ENCODE peak calls at places on chromosomes 12 and 14, in five cellular contexts. One of them, this sample, is unnamed.

GRCh38 chr14:72701232-72701555 is 192.7 kb downstream of the DPF3 start:
- DNase-seq in T-cell: no peak
- DNase-seq in endothelial cell: no peak
- DNase-seq in NCI-H1436: no peak
- DNase-seq in caudate nucleus: peak
- DNase-seq in this sample: no peak

GRCh38 chr12:108727868-108728735 is 3.2 kb downstream of the CORO1C start:
- DNase-seq in T-cell: no peak
- DNase-seq in endothelial cell: no peak
- DNase-seq in NCI-H1436: no peak
- DNase-seq in caudate nucleus: no peak
- DNase-seq in this sample: no peak

GRCh38 chr14:102654298-102654697 is 61.8 kb downstream of the RCOR1 start:
- DNase-seq in T-cell: no peak
- DNase-seq in endothelial cell: no peak
- DNase-seq in NCI-H1436: no peak
- DNase-seq in caudate nucleus: no peak
- DNase-seq in this sample: no peak

GRCh38 chr12:83691730-83692129 is 1005.0 kb downstream of the TMTC2 start:
- DNase-seq in T-cell: no peak
- DNase-seq in endothelial cell: no peak
- DNase-seq in NCI-H1436: no peak
- DNase-seq in caudate nucleus: no peak
- DNase-seq in this sample: no peak

GRCh38 chr12:68067762-68068376 is 78.6 kb downstream of the IFNG-AS1 start:
- DNase-seq in T-cell: no peak
- DNase-seq in endothelial cell: no peak
- DNase-seq in NCI-H1436: no peak
- DNase-seq in caudate nucleus: no peak
- DNase-seq in this sample: no peak

GRCh38 chr14:73180385-73180805 is 44.1 kb downstream of the PSEN1 start:
- DNase-seq in T-cell: no peak
- DNase-seq in endothelial cell: no peak
- DNase-seq in NCI-H1436: no peak
- DNase-seq in caudate nucleus: no peak
- DNase-seq in this sample: no peak

GRCh38 chr14:63647696-63648410 is 6.2 kb upstream of the WDR89 start:
- DNase-seq in T-cell: no peak
- DNase-seq in endothelial cell: no peak
- DNase-seq in NCI-H1436: no peak
- DNase-seq in caudate nucleus: no peak
- DNase-seq in this sample: no peak

GRCh38 chr14:66076166-66076565 is 410.0 kb upstream of the CCDC196 start:
- DNase-seq in T-cell: no peak
- DNase-seq in endothelial cell: no peak
- DNase-seq in NCI-H1436: no peak
- DNase-seq in caudate nucleus: no peak
- DNase-seq in this sample: no peak

GRCh38 chr14:101879212-101880015 is 85.0 kb upstream of the DYNC1H1 start:
- DNase-seq in T-cell: no peak
- DNase-seq in endothelial cell: no peak
- DNase-seq in NCI-H1436: no peak
- DNase-seq in caudate nucleus: no peak
- DNase-seq in this sample: no peak

GRCh38 chr12:96719671-96720362 is 187.2 kb upstream of the NEDD1 start:
- DNase-seq in T-cell: no peak
- DNase-seq in endothelial cell: no peak
- DNase-seq in NCI-H1436: no peak
- DNase-seq in caudate nucleus: no peak
- DNase-seq in this sample: no peak

GRCh38 chr12:1803736-1804135 is 16.6 kb upstream of the LRTM2 start:
- DNase-seq in T-cell: no peak
- DNase-seq in endothelial cell: no peak
- DNase-seq in NCI-H1436: no peak
- DNase-seq in caudate nucleus: no peak
- DNase-seq in this sample: no peak

GRCh38 chr12:607541-608001 is 55.7 kb downstream of the NINJ2 start:
- DNase-seq in T-cell: no peak
- DNase-seq in endothelial cell: no peak
- DNase-seq in NCI-H1436: no peak
- DNase-seq in caudate nucleus: peak
- DNase-seq in this sample: no peak

GRCh38 chr14:61196792-61197191 is 84.3 kb downstream of the TMEM30B start:
- DNase-seq in T-cell: no peak
- DNase-seq in endothelial cell: no peak
- DNase-seq in NCI-H1436: no peak
- DNase-seq in caudate nucleus: no peak
- DNase-seq in this sample: peak

GRCh38 chr14:74085828-74086227 is 1.1 kb downstream of the LIN52 start:
- DNase-seq in T-cell: no peak
- DNase-seq in endothelial cell: no peak
- DNase-seq in NCI-H1436: no peak
- DNase-seq in caudate nucleus: no peak
- DNase-seq in this sample: no peak

GRCh38 chr14:79852975-79853374 is 358.3 kb downstream of the DIO2 start:
- DNase-seq in T-cell: no peak
- DNase-seq in endothelial cell: no peak
- DNase-seq in NCI-H1436: no peak
- DNase-seq in caudate nucleus: no peak
- DNase-seq in this sample: no peak

GRCh38 chr14:91496790-91497189 is 13.3 kb downstream of the PPP4R3A start:
- DNase-seq in T-cell: no peak
- DNase-seq in endothelial cell: no peak
- DNase-seq in NCI-H1436: no peak
- DNase-seq in caudate nucleus: no peak
- DNase-seq in this sample: no peak

GRCh38 chr12:80648866-80649265 is 58.6 kb upstream of the MYF6 start:
- DNase-seq in T-cell: no peak
- DNase-seq in endothelial cell: no peak
- DNase-seq in NCI-H1436: no peak
- DNase-seq in caudate nucleus: no peak
- DNase-seq in this sample: no peak

GRCh38 chr12:104316936-104317335 is 13.4 kb downstream of the EID3 start:
- DNase-seq in T-cell: no peak
- DNase-seq in endothelial cell: no peak
- DNase-seq in NCI-H1436: no peak
- DNase-seq in caudate nucleus: no peak
- DNase-seq in this sample: no peak

GRCh38 chr14:85590784-85591183 is 60.8 kb downstream of the FLRT2 start:
- DNase-seq in T-cell: no peak
- DNase-seq in endothelial cell: no peak
- DNase-seq in NCI-H1436: no peak
- DNase-seq in caudate nucleus: no peak
- DNase-seq in this sample: no peak

GRCh38 chr14:65186951-65187350 is 84.6 kb upstream of the MAX start:
- DNase-seq in T-cell: no peak
- DNase-seq in endothelial cell: no peak
- DNase-seq in NCI-H1436: no peak
- DNase-seq in caudate nucleus: no peak
- DNase-seq in this sample: no peak

GRCh38 chr12:51887476-51888315 is at the start of gene ANKRD33:
- DNase-seq in T-cell: no peak
- DNase-seq in endothelial cell: peak
- DNase-seq in NCI-H1436: no peak
- DNase-seq in caudate nucleus: no peak
- DNase-seq in this sample: no peak

GRCh38 chr14:98867146-98867545 is 404.9 kb downstream of the BCL11B start:
- DNase-seq in T-cell: no peak
- DNase-seq in endothelial cell: no peak
- DNase-seq in NCI-H1436: no peak
- DNase-seq in caudate nucleus: no peak
- DNase-seq in this sample: no peak

GRCh38 chr12:40224439-40225291 is at the start of gene LRRK2:
- DNase-seq in T-cell: peak
- DNase-seq in endothelial cell: peak
- DNase-seq in NCI-H1436: no peak
- DNase-seq in caudate nucleus: no peak
- DNase-seq in this sample: no peak

GRCh38 chr12:112855375-112855774 is 51.4 kb upstream of the OAS1 start:
- DNase-seq in T-cell: no peak
- DNase-seq in endothelial cell: no peak
- DNase-seq in NCI-H1436: no peak
- DNase-seq in caudate nucleus: peak
- DNase-seq in this sample: no peak

GRCh38 chr14:67602071-67602470 is 2.0 kb upstream of the PIGH start:
- DNase-seq in T-cell: no peak
- DNase-seq in endothelial cell: no peak
- DNase-seq in NCI-H1436: no peak
- DNase-seq in caudate nucleus: no peak
- DNase-seq in this sample: no peak

GRCh38 chr14:51873221-51873893 is 12.9 kb downstream of the GNG2 start:
- DNase-seq in T-cell: no peak
- DNase-seq in endothelial cell: no peak
- DNase-seq in NCI-H1436: peak
- DNase-seq in caudate nucleus: no peak
- DNase-seq in this sample: no peak

GRCh38 chr12:6778212-6778570 is 5.9 kb downstream of the LAG3 start:
- DNase-seq in T-cell: no peak
- DNase-seq in endothelial cell: peak
- DNase-seq in NCI-H1436: no peak
- DNase-seq in caudate nucleus: peak
- DNase-seq in this sample: no peak

GRCh38 chr12:17918013-17918412 is 172.0 kb downstream of the RERGL start:
- DNase-seq in T-cell: no peak
- DNase-seq in endothelial cell: no peak
- DNase-seq in NCI-H1436: no peak
- DNase-seq in caudate nucleus: no peak
- DNase-seq in this sample: no peak

GRCh38 chr12:64544796-64545382 is 65.4 kb upstream of the RASSF3 start:
- DNase-seq in T-cell: no peak
- DNase-seq in endothelial cell: no peak
- DNase-seq in NCI-H1436: peak
- DNase-seq in caudate nucleus: no peak
- DNase-seq in this sample: no peak

GRCh38 chr14:64610049-64610746 is 60.4 kb downstream of the PPP1R36 start:
- DNase-seq in T-cell: no peak
- DNase-seq in endothelial cell: no peak
- DNase-seq in NCI-H1436: no peak
- DNase-seq in caudate nucleus: no peak
- DNase-seq in this sample: no peak

GRCh38 chr14:21868442-21869046 is 194.9 kb upstream of the OR4E1 start:
- DNase-seq in T-cell: peak
- DNase-seq in endothelial cell: peak
- DNase-seq in NCI-H1436: no peak
- DNase-seq in caudate nucleus: no peak
- DNase-seq in this sample: peak

GRCh38 chr12:104748790-104749189 is 209.3 kb downstream of the SLC41A2 start:
- DNase-seq in T-cell: no peak
- DNase-seq in endothelial cell: no peak
- DNase-seq in NCI-H1436: no peak
- DNase-seq in caudate nucleus: no peak
- DNase-seq in this sample: no peak

GRCh38 chr14:100890451-100890850 is 13.1 kb downstream of the RTL1 start:
- DNase-seq in T-cell: no peak
- DNase-seq in endothelial cell: no peak
- DNase-seq in NCI-H1436: no peak
- DNase-seq in caudate nucleus: no peak
- DNase-seq in this sample: no peak

GRCh38 chr12:89977356-89978185 is 268.9 kb upstream of the ATP2B1 start:
- DNase-seq in T-cell: no peak
- DNase-seq in endothelial cell: no peak
- DNase-seq in NCI-H1436: no peak
- DNase-seq in caudate nucleus: peak
- DNase-seq in this sample: no peak

GRCh38 chr12:9113296-9113986 is 2.3 kb downstream of the A2M start:
- DNase-seq in T-cell: no peak
- DNase-seq in endothelial cell: no peak
- DNase-seq in NCI-H1436: no peak
- DNase-seq in caudate nucleus: no peak
- DNase-seq in this sample: no peak

GRCh38 chr14:95467657-95468056 is 48.8 kb downstream of the SYNE3 start:
- DNase-seq in T-cell: no peak
- DNase-seq in endothelial cell: no peak
- DNase-seq in NCI-H1436: no peak
- DNase-seq in caudate nucleus: peak
- DNase-seq in this sample: no peak

GRCh38 chr14:59018978-59019377 is 169.5 kb upstream of the DAAM1 start:
- DNase-seq in T-cell: no peak
- DNase-seq in endothelial cell: peak
- DNase-seq in NCI-H1436: no peak
- DNase-seq in caudate nucleus: no peak
- DNase-seq in this sample: no peak

GRCh38 chr14:77052281-77053044 is 24.0 kb upstream of the IRF2BPL start:
- DNase-seq in T-cell: no peak
- DNase-seq in endothelial cell: no peak
- DNase-seq in NCI-H1436: no peak
- DNase-seq in caudate nucleus: peak
- DNase-seq in this sample: no peak